ENCODE peak calls at places on chromosomes 5 and 9, in four cellular contexts. R is HCT116, J is MCF 10A, O is psoas muscle. G is an unnamed sample.
A peak's percentile ranks its signal among the peaks of the same experiment; 100 is the strongest.

GRCh38 chr5:78295035-78295961 is 800 bp upstream of the AP3B1 start:
- DNase-seq in R (peak; percentile 41), J (peak; percentile 70), O (peak; percentile 60), G (no peak)

GRCh38 chr9:133058550-133059320 is 3.0 kb upstream of the CEL start:
- DNase-seq in R (no peak), J (no peak), O (no peak), G (no peak)

GRCh38 chr9:136847065-136847826 is 2.0 kb upstream of the PHPT1 start:
- DNase-seq in R (peak; percentile 63), J (peak; percentile 43), O (peak; percentile 75), G (no peak)

GRCh38 chr5:73242741-73243140 is 69.7 kb downstream of the TMEM174 start:
- DNase-seq in R (no peak), J (peak; percentile 29), O (no peak), G (no peak)

GRCh38 chr5:35041251-35041650 is 6.5 kb downstream of the AGXT2 start:
- DNase-seq in R (no peak), J (no peak), O (no peak), G (no peak)

GRCh38 chr5:110815916-110816605 is 77.3 kb downstream of the SLC25A46 start:
- DNase-seq in R (no peak), J (no peak), O (no peak), G (no peak)

GRCh38 chr5:9156282-9156681 is 389.6 kb downstream of the SEMA5A start:
- DNase-seq in R (no peak), J (peak; percentile 72), O (peak; percentile 72), G (no peak)

GRCh38 chr9:124562328-124562727 is 55.1 kb upstream of the NR5A1 start:
- DNase-seq in R (no peak), J (no peak), O (no peak), G (no peak)

GRCh38 chr9:73919712-73920111 is 577.4 kb upstream of the RORB start:
- DNase-seq in R (no peak), J (no peak), O (no peak), G (no peak)

GRCh38 chr9:126154182-126154827 is 172.3 kb upstream of the MVB12B start:
- DNase-seq in R (no peak), J (no peak), O (no peak), G (no peak)

GRCh38 chr5:84885479-84886258 is 501.0 kb upstream of the EDIL3 start:
- DNase-seq in R (no peak), J (peak; percentile 10), O (no peak), G (no peak)

GRCh38 chr5:128436825-128437224 is 101.2 kb downstream of the FBN2 start:
- DNase-seq in R (peak; percentile 76), J (peak; percentile 77), O (no peak), G (no peak)

DNA sequence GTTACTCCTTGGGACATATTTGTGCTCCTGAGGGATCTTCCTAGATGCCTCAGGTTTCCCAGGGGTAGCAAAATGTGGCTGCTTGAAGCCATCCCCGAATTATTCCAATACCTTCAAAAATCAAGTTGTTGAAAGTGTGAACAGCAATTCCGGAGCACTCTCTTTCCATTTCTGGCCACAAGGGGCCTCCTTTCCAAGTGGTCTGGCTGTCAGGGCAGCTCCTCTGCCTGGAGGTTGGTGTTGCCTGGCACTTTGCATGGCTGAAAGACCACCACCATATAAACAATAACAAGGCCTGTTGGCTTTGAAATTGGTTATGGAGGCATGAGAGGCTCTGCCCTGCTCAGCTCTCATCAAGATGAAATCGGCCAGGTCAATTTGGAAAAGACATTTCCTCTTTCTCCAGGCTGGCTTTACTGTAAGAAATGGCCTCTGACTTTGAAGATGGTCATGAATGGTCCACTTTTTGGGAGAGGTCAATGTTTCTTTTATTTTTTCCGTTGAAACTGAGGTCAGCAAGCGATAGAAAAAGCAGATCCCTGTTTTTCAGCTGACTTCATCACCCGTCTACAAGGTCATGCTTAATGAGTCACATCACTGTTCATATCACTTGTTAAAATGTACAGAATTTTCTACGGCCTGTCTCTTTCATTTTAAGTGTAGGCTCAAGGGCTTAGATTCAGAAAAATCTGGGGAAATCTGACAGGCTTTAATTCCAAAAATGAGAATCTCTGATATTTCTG is 481.1 kb upstream of the ZNF608 start:
- DNase-seq in R (peak; percentile 15), J (peak; percentile 66), O (no peak), G (no peak)
- TF ChIP-seq CTCF in R (peak; percentile 64), J (peak; percentile 73), O (peak; percentile 34), G (no peak)

DNA sequence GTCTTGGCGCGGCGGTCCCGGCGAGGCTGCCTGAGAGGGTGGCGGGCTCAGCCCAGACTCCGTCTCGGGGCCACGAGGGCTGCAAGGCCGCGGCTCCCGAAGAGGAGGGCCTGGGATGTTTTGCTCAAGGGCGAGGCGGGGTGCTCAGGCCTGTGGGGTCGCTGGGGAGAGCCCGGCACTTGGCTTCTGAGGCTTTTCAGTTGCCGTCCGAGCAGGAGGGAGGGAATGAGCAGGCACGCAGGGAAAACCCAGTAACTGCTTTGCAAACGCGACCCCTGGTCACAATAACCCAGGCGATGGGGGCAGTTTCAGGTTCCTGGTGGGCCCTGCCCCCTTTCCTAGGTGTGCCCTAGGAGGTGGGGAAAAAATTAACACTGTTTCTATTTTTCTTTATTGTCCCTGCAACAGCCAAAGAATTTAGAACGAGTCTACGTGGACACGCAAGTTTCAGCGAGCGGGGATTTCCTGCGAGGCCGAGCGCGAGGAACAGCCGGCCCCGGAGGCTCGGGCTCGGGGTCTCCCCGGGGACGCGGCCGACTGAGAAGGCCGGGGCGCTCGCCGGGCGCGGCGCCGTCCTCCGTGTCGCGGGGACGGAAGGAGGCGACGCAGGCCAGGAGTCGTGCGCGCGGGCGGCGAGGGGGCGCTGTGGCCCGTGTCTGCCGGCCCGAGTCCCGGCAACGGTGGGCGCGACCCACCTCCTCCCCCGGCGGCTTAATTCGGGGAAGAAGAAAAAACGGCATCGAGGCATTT is 3.3 kb upstream of the IRX2 start:
- DNase-seq in R (no peak), J (no peak), O (no peak), G (no peak)
- TF ChIP-seq CTCF in R (no peak), J (no peak), O (no peak), G (no peak)

DNA sequence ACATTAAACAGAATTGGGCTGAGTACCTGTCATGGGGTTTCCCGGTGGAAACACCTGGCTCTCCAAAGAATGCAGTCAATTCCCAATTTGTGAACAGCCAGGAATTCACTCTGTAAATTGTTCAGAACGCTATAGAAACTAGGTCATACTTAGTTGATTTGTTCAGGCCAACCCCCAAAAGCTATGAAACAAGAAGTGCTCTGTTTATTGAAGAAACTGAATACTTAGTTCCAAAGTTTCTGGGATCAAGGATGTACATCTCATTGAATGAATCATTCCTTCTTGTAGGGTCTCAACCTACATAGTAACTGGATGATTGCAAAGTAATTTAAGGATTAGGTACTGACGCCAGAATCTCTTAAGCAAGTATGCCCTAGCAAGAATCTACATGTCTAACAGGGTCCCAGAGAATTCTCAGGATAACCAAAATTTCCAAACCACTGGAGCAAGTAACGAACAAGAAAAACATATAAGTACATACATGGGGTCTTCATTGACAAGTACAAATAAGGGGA is 659 bp upstream of the TUSC1 start:
- DNase-seq in R (no peak), J (peak; percentile 37), O (no peak), G (no peak)
- TF ChIP-seq CTCF in R (no peak), J (no peak), O (no peak), G (no peak)

DNA sequence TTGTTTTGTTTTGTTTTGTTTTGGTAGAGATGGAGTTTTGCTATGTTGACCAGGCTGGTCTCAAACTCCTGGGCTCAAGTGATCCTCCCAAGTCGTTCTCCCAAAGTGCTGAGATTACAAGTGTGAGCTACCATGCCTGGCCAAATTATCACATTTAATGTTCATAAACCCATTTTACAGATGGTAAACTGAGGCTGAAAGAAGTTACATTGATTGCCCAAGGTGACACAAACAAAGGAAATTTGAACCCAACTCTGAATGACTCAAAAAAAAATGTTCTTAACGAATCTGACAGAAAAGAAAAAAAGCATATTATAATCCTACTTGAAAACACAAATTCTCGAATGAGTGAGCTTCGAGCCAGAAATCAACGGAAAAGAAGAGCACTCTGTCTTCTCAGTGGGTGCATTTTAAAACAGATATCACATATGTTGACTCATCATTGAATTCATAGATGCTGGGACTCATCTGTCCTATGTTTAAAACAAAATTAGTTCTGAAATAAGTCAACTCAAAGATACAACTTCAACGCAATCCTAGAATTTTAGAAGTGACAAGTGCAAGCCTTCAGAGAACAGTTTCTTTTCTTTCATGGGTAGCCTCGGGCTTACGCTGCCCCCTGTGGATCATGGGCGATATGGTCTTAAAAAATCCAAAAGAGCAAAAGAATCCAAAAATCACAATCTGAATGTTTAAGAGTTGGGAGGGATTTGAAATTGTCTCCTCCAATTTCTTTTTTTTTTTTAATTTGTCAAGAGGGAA is 28.4 kb downstream of the TIMD4 start:
- DNase-seq in R (peak; percentile 7), J (no peak), O (no peak), G (no peak)
- TF ChIP-seq CTCF in R (peak; percentile 68), J (peak; percentile 51), O (peak; percentile 44), G (no peak)

GRCh38 chr9:75333624-75334023 is 245.3 kb downstream of the OSTF1 start:
- DNase-seq in R (no peak), J (no peak), O (no peak), G (no peak)
- TF ChIP-seq CTCF in R (peak; percentile 18), J (no peak), O (peak; percentile 23), G (no peak)

GRCh38 chr9:131727795-131728545 is 11.9 kb downstream of the RAPGEF1 start:
- DNase-seq in R (no peak), J (no peak), O (no peak), G (no peak)
- TF ChIP-seq CTCF in R (no peak), J (no peak), O (no peak), G (no peak)

GRCh38 chr5:86500947-86501346 is 116.8 kb upstream of the COX7C start:
- DNase-seq in R (peak; percentile 3), J (peak; percentile 14), O (no peak), G (no peak)
- TF ChIP-seq CTCF in R (peak; percentile 46), J (no peak), O (no peak), G (no peak)

GRCh38 chr5:149130932-149131273 is 10.4 kb upstream of the ABLIM3 start:
- DNase-seq in R (no peak), J (peak; percentile 45), O (no peak), G (no peak)

GRCh38 chr5:149132474-149132873 is 8.8 kb upstream of the ABLIM3 start:
- DNase-seq in R (no peak), J (no peak), O (no peak), G (no peak)

GRCh38 chr5:149128023-149128875 is 13.0 kb upstream of the ABLIM3 start:
- DNase-seq in R (no peak), J (peak; percentile 80), O (no peak), G (no peak)

GRCh38 chr5:149129181-149129580 is 12.1 kb upstream of the ABLIM3 start:
- DNase-seq in R (no peak), J (no peak), O (no peak), G (no peak)

GRCh38 chr5:149130121-149130931 is 11.0 kb upstream of the ABLIM3 start:
- DNase-seq in R (no peak), J (peak; percentile 66), O (no peak), G (no peak)
- TF ChIP-seq CTCF in R (peak; percentile 58), J (peak; percentile 65), O (peak; percentile 33), G (no peak)

G was measured in omental fat pad.